ENCODE peak calls at places on chromosomes 5 and 9, in nine cellular contexts. One of them, this sample, is unnamed.

GRCh38 chr5:138712791-138713190 is 40.4 kb upstream of the CTNNA1 start:
- DNase-seq in CD4-positive, CD25-positive, alpha-beta regulatory T cell: no peak
- DNase-seq in H7: no peak
- DNase-seq in effector memory CD8-positive, alpha-beta T cell: no peak
- DNase-seq in PC-9: no peak
- DNase-seq in amniotic epithelial cell: no peak
- DNase-seq in endothelial cell: no peak
- DNase-seq in stimulated activated CD8-positive, alpha-beta memory T cell treated with anti-CD3 and anti-CD28 coated beads, Interleukin-12 subunit alpha, Interleukin-12 subunit beta, amount 100 ng/mL, for 1 hour: no peak
- DNase-seq in RPMI7951: no peak
- DNase-seq in this sample: no peak

GRCh38 chr9:131012396-131012917 is 3.5 kb downstream of the LAMC3 start:
- DNase-seq in CD4-positive, CD25-positive, alpha-beta regulatory T cell: no peak
- DNase-seq in H7: peak; percentile 69
- DNase-seq in effector memory CD8-positive, alpha-beta T cell: no peak
- DNase-seq in PC-9: no peak
- DNase-seq in amniotic epithelial cell: peak; percentile 50
- DNase-seq in endothelial cell: no peak
- DNase-seq in stimulated activated CD8-positive, alpha-beta memory T cell treated with anti-CD3 and anti-CD28 coated beads, Interleukin-12 subunit alpha, Interleukin-12 subunit beta, amount 100 ng/mL, for 1 hour: no peak
- DNase-seq in RPMI7951: no peak
- DNase-seq in this sample: no peak

GRCh38 chr9:135149876-135150275 is 62.4 kb downstream of the OLFM1 start:
- DNase-seq in CD4-positive, CD25-positive, alpha-beta regulatory T cell: no peak
- DNase-seq in H7: no peak
- DNase-seq in effector memory CD8-positive, alpha-beta T cell: no peak
- DNase-seq in PC-9: no peak
- DNase-seq in amniotic epithelial cell: no peak
- DNase-seq in endothelial cell: no peak
- DNase-seq in stimulated activated CD8-positive, alpha-beta memory T cell treated with anti-CD3 and anti-CD28 coated beads, Interleukin-12 subunit alpha, Interleukin-12 subunit beta, amount 100 ng/mL, for 1 hour: no peak
- DNase-seq in RPMI7951: peak; percentile 19
- DNase-seq in this sample: no peak

GRCh38 chr5:174323878-174324281 is 278.4 kb downstream of the NSG2 start:
- DNase-seq in CD4-positive, CD25-positive, alpha-beta regulatory T cell: no peak
- DNase-seq in H7: peak; percentile 90
- DNase-seq in effector memory CD8-positive, alpha-beta T cell: no peak
- DNase-seq in PC-9: peak; percentile 23
- DNase-seq in amniotic epithelial cell: peak; percentile 61
- DNase-seq in endothelial cell: peak; percentile 50
- DNase-seq in stimulated activated CD8-positive, alpha-beta memory T cell treated with anti-CD3 and anti-CD28 coated beads, Interleukin-12 subunit alpha, Interleukin-12 subunit beta, amount 100 ng/mL, for 1 hour: no peak
- DNase-seq in RPMI7951: peak; percentile 65
- DNase-seq in this sample: no peak

GRCh38 chr5:159185773-159186172 is 23.6 kb downstream of the RNF145 start:
- DNase-seq in CD4-positive, CD25-positive, alpha-beta regulatory T cell: no peak
- DNase-seq in H7: no peak
- DNase-seq in effector memory CD8-positive, alpha-beta T cell: no peak
- DNase-seq in PC-9: no peak
- DNase-seq in amniotic epithelial cell: no peak
- DNase-seq in endothelial cell: no peak
- DNase-seq in stimulated activated CD8-positive, alpha-beta memory T cell treated with anti-CD3 and anti-CD28 coated beads, Interleukin-12 subunit alpha, Interleukin-12 subunit beta, amount 100 ng/mL, for 1 hour: no peak
- DNase-seq in RPMI7951: no peak
- DNase-seq in this sample: no peak

GRCh38 chr9:127744407-127745110 is 9.5 kb upstream of the TOR2A start:
- DNase-seq in CD4-positive, CD25-positive, alpha-beta regulatory T cell: no peak
- DNase-seq in H7: no peak
- DNase-seq in effector memory CD8-positive, alpha-beta T cell: no peak
- DNase-seq in PC-9: no peak
- DNase-seq in amniotic epithelial cell: no peak
- DNase-seq in endothelial cell: no peak
- DNase-seq in stimulated activated CD8-positive, alpha-beta memory T cell treated with anti-CD3 and anti-CD28 coated beads, Interleukin-12 subunit alpha, Interleukin-12 subunit beta, amount 100 ng/mL, for 1 hour: no peak
- DNase-seq in RPMI7951: no peak
- DNase-seq in this sample: no peak

GRCh38 chr5:140258016-140258415 is 44.9 kb downstream of the PFDN1 start:
- DNase-seq in CD4-positive, CD25-positive, alpha-beta regulatory T cell: no peak
- DNase-seq in H7: no peak
- DNase-seq in effector memory CD8-positive, alpha-beta T cell: no peak
- DNase-seq in PC-9: no peak
- DNase-seq in amniotic epithelial cell: no peak
- DNase-seq in endothelial cell: no peak
- DNase-seq in stimulated activated CD8-positive, alpha-beta memory T cell treated with anti-CD3 and anti-CD28 coated beads, Interleukin-12 subunit alpha, Interleukin-12 subunit beta, amount 100 ng/mL, for 1 hour: no peak
- DNase-seq in RPMI7951: peak; percentile 45
- DNase-seq in this sample: no peak

GRCh38 chr5:88769165-88769564 is 113.8 kb downstream of the MEF2C start:
- DNase-seq in CD4-positive, CD25-positive, alpha-beta regulatory T cell: no peak
- DNase-seq in H7: no peak
- DNase-seq in effector memory CD8-positive, alpha-beta T cell: no peak
- DNase-seq in PC-9: no peak
- DNase-seq in amniotic epithelial cell: no peak
- DNase-seq in endothelial cell: no peak
- DNase-seq in stimulated activated CD8-positive, alpha-beta memory T cell treated with anti-CD3 and anti-CD28 coated beads, Interleukin-12 subunit alpha, Interleukin-12 subunit beta, amount 100 ng/mL, for 1 hour: no peak
- DNase-seq in RPMI7951: peak; percentile 40
- DNase-seq in this sample: no peak

GRCh38 chr9:102479191-102479590 is 515.9 kb upstream of the CYLC2 start:
- DNase-seq in CD4-positive, CD25-positive, alpha-beta regulatory T cell: no peak
- DNase-seq in H7: no peak
- DNase-seq in effector memory CD8-positive, alpha-beta T cell: no peak
- DNase-seq in PC-9: no peak
- DNase-seq in amniotic epithelial cell: no peak
- DNase-seq in endothelial cell: no peak
- DNase-seq in stimulated activated CD8-positive, alpha-beta memory T cell treated with anti-CD3 and anti-CD28 coated beads, Interleukin-12 subunit alpha, Interleukin-12 subunit beta, amount 100 ng/mL, for 1 hour: no peak
- DNase-seq in RPMI7951: no peak
- DNase-seq in this sample: no peak

GRCh38 chr5:16913840-16914435 is 22.1 kb downstream of the MYO10 start:
- DNase-seq in CD4-positive, CD25-positive, alpha-beta regulatory T cell: no peak
- DNase-seq in H7: no peak
- DNase-seq in effector memory CD8-positive, alpha-beta T cell: no peak
- DNase-seq in PC-9: no peak
- DNase-seq in amniotic epithelial cell: no peak
- DNase-seq in endothelial cell: no peak
- DNase-seq in stimulated activated CD8-positive, alpha-beta memory T cell treated with anti-CD3 and anti-CD28 coated beads, Interleukin-12 subunit alpha, Interleukin-12 subunit beta, amount 100 ng/mL, for 1 hour: no peak
- DNase-seq in RPMI7951: no peak
- DNase-seq in this sample: no peak

GRCh38 chr5:67908145-67908765 is 307.3 kb upstream of the PIK3R1 start:
- DNase-seq in CD4-positive, CD25-positive, alpha-beta regulatory T cell: no peak
- DNase-seq in H7: no peak
- DNase-seq in effector memory CD8-positive, alpha-beta T cell: no peak
- DNase-seq in PC-9: no peak
- DNase-seq in amniotic epithelial cell: no peak
- DNase-seq in endothelial cell: no peak
- DNase-seq in stimulated activated CD8-positive, alpha-beta memory T cell treated with anti-CD3 and anti-CD28 coated beads, Interleukin-12 subunit alpha, Interleukin-12 subunit beta, amount 100 ng/mL, for 1 hour: no peak
- DNase-seq in RPMI7951: no peak
- DNase-seq in this sample: no peak

GRCh38 chr5:53969331-53969730 is 341.0 kb downstream of the ARL15 start:
- DNase-seq in CD4-positive, CD25-positive, alpha-beta regulatory T cell: no peak
- DNase-seq in H7: no peak
- DNase-seq in effector memory CD8-positive, alpha-beta T cell: no peak
- DNase-seq in PC-9: no peak
- DNase-seq in amniotic epithelial cell: no peak
- DNase-seq in endothelial cell: no peak
- DNase-seq in stimulated activated CD8-positive, alpha-beta memory T cell treated with anti-CD3 and anti-CD28 coated beads, Interleukin-12 subunit alpha, Interleukin-12 subunit beta, amount 100 ng/mL, for 1 hour: no peak
- DNase-seq in RPMI7951: no peak
- DNase-seq in this sample: no peak

GRCh38 chr9:118331622-118332045 is 627.4 kb downstream of the TLR4 start:
- DNase-seq in CD4-positive, CD25-positive, alpha-beta regulatory T cell: no peak
- DNase-seq in H7: no peak
- DNase-seq in effector memory CD8-positive, alpha-beta T cell: no peak
- DNase-seq in PC-9: peak; percentile 55
- DNase-seq in amniotic epithelial cell: peak; percentile 91
- DNase-seq in endothelial cell: no peak
- DNase-seq in stimulated activated CD8-positive, alpha-beta memory T cell treated with anti-CD3 and anti-CD28 coated beads, Interleukin-12 subunit alpha, Interleukin-12 subunit beta, amount 100 ng/mL, for 1 hour: no peak
- DNase-seq in RPMI7951: peak; percentile 95
- DNase-seq in this sample: no peak

GRCh38 chr9:92706218-92706940 is 36.4 kb upstream of the IPPK start:
- DNase-seq in CD4-positive, CD25-positive, alpha-beta regulatory T cell: peak; percentile 36
- DNase-seq in H7: peak; percentile 77
- DNase-seq in effector memory CD8-positive, alpha-beta T cell: no peak
- DNase-seq in PC-9: peak; percentile 53
- DNase-seq in amniotic epithelial cell: peak; percentile 24
- DNase-seq in endothelial cell: peak; percentile 60
- DNase-seq in stimulated activated CD8-positive, alpha-beta memory T cell treated with anti-CD3 and anti-CD28 coated beads, Interleukin-12 subunit alpha, Interleukin-12 subunit beta, amount 100 ng/mL, for 1 hour: no peak
- DNase-seq in RPMI7951: peak; percentile 44
- DNase-seq in this sample: no peak

GRCh38 chr5:96229173-96229572 is 203.9 kb downstream of the PCSK1 start:
- DNase-seq in CD4-positive, CD25-positive, alpha-beta regulatory T cell: no peak
- DNase-seq in H7: no peak
- DNase-seq in effector memory CD8-positive, alpha-beta T cell: no peak
- DNase-seq in PC-9: no peak
- DNase-seq in amniotic epithelial cell: no peak
- DNase-seq in endothelial cell: no peak
- DNase-seq in stimulated activated CD8-positive, alpha-beta memory T cell treated with anti-CD3 and anti-CD28 coated beads, Interleukin-12 subunit alpha, Interleukin-12 subunit beta, amount 100 ng/mL, for 1 hour: no peak
- DNase-seq in RPMI7951: no peak
- DNase-seq in this sample: no peak

GRCh38 chr5:139757727-139758509 is 37.7 kb upstream of the PSD2 start:
- DNase-seq in CD4-positive, CD25-positive, alpha-beta regulatory T cell: no peak
- DNase-seq in H7: no peak
- DNase-seq in effector memory CD8-positive, alpha-beta T cell: no peak
- DNase-seq in PC-9: no peak
- DNase-seq in amniotic epithelial cell: no peak
- DNase-seq in endothelial cell: no peak
- DNase-seq in stimulated activated CD8-positive, alpha-beta memory T cell treated with anti-CD3 and anti-CD28 coated beads, Interleukin-12 subunit alpha, Interleukin-12 subunit beta, amount 100 ng/mL, for 1 hour: no peak
- DNase-seq in RPMI7951: no peak
- DNase-seq in this sample: no peak

GRCh38 chr5:59673438-59674058 is 220.0 kb downstream of the PDE4D start:
- DNase-seq in CD4-positive, CD25-positive, alpha-beta regulatory T cell: peak; percentile 24
- DNase-seq in H7: peak; percentile 18
- DNase-seq in effector memory CD8-positive, alpha-beta T cell: no peak
- DNase-seq in PC-9: no peak
- DNase-seq in amniotic epithelial cell: peak; percentile 57
- DNase-seq in endothelial cell: no peak
- DNase-seq in stimulated activated CD8-positive, alpha-beta memory T cell treated with anti-CD3 and anti-CD28 coated beads, Interleukin-12 subunit alpha, Interleukin-12 subunit beta, amount 100 ng/mL, for 1 hour: peak; percentile 5
- DNase-seq in RPMI7951: peak; percentile 47
- DNase-seq in this sample: peak; percentile 42

GRCh38 chr5:71631070-71631469 is 43.9 kb downstream of the MCCC2 start:
- DNase-seq in CD4-positive, CD25-positive, alpha-beta regulatory T cell: no peak
- DNase-seq in H7: no peak
- DNase-seq in effector memory CD8-positive, alpha-beta T cell: no peak
- DNase-seq in PC-9: no peak
- DNase-seq in amniotic epithelial cell: no peak
- DNase-seq in endothelial cell: no peak
- DNase-seq in stimulated activated CD8-positive, alpha-beta memory T cell treated with anti-CD3 and anti-CD28 coated beads, Interleukin-12 subunit alpha, Interleukin-12 subunit beta, amount 100 ng/mL, for 1 hour: no peak
- DNase-seq in RPMI7951: no peak
- DNase-seq in this sample: no peak

GRCh38 chr5:110054240-110054639 is 364.5 kb downstream of the MAN2A1 start:
- DNase-seq in CD4-positive, CD25-positive, alpha-beta regulatory T cell: peak; percentile 88
- DNase-seq in H7: no peak
- DNase-seq in effector memory CD8-positive, alpha-beta T cell: peak; percentile 68
- DNase-seq in PC-9: no peak
- DNase-seq in amniotic epithelial cell: peak; percentile 97
- DNase-seq in endothelial cell: peak; percentile 11
- DNase-seq in stimulated activated CD8-positive, alpha-beta memory T cell treated with anti-CD3 and anti-CD28 coated beads, Interleukin-12 subunit alpha, Interleukin-12 subunit beta, amount 100 ng/mL, for 1 hour: peak; percentile 53
- DNase-seq in RPMI7951: peak; percentile 40
- DNase-seq in this sample: peak; percentile 27

GRCh38 chr9:126357074-126357473 is 30.4 kb downstream of the MVB12B start:
- DNase-seq in CD4-positive, CD25-positive, alpha-beta regulatory T cell: no peak
- DNase-seq in H7: no peak
- DNase-seq in effector memory CD8-positive, alpha-beta T cell: no peak
- DNase-seq in PC-9: no peak
- DNase-seq in amniotic epithelial cell: no peak
- DNase-seq in endothelial cell: no peak
- DNase-seq in stimulated activated CD8-positive, alpha-beta memory T cell treated with anti-CD3 and anti-CD28 coated beads, Interleukin-12 subunit alpha, Interleukin-12 subunit beta, amount 100 ng/mL, for 1 hour: no peak
- DNase-seq in RPMI7951: no peak
- DNase-seq in this sample: no peak

GRCh38 chr5:142587354-142587965 is 98.4 kb downstream of the FGF1 start:
- DNase-seq in CD4-positive, CD25-positive, alpha-beta regulatory T cell: peak; percentile 23
- DNase-seq in H7: peak; percentile 28
- DNase-seq in effector memory CD8-positive, alpha-beta T cell: no peak
- DNase-seq in PC-9: peak; percentile 8
- DNase-seq in amniotic epithelial cell: peak; percentile 38
- DNase-seq in endothelial cell: peak; percentile 63
- DNase-seq in stimulated activated CD8-positive, alpha-beta memory T cell treated with anti-CD3 and anti-CD28 coated beads, Interleukin-12 subunit alpha, Interleukin-12 subunit beta, amount 100 ng/mL, for 1 hour: peak; percentile 4
- DNase-seq in RPMI7951: peak; percentile 43
- DNase-seq in this sample: no peak

GRCh38 chr5:96952118-96952750 is 16.4 kb downstream of the LNPEP start:
- DNase-seq in CD4-positive, CD25-positive, alpha-beta regulatory T cell: no peak
- DNase-seq in H7: no peak
- DNase-seq in effector memory CD8-positive, alpha-beta T cell: no peak
- DNase-seq in PC-9: no peak
- DNase-seq in amniotic epithelial cell: peak; percentile 48
- DNase-seq in endothelial cell: no peak
- DNase-seq in stimulated activated CD8-positive, alpha-beta memory T cell treated with anti-CD3 and anti-CD28 coated beads, Interleukin-12 subunit alpha, Interleukin-12 subunit beta, amount 100 ng/mL, for 1 hour: no peak
- DNase-seq in RPMI7951: no peak
- DNase-seq in this sample: no peak

GRCh38 chr5:104652271-104652861 is 1089.8 kb upstream of the NUDT12 start:
- DNase-seq in CD4-positive, CD25-positive, alpha-beta regulatory T cell: no peak
- DNase-seq in H7: peak; percentile 19
- DNase-seq in effector memory CD8-positive, alpha-beta T cell: no peak
- DNase-seq in PC-9: peak; percentile 38
- DNase-seq in amniotic epithelial cell: no peak
- DNase-seq in endothelial cell: no peak
- DNase-seq in stimulated activated CD8-positive, alpha-beta memory T cell treated with anti-CD3 and anti-CD28 coated beads, Interleukin-12 subunit alpha, Interleukin-12 subunit beta, amount 100 ng/mL, for 1 hour: no peak
- DNase-seq in RPMI7951: no peak
- DNase-seq in this sample: no peak

GRCh38 chr5:172008689-172009141 is 2.3 kb upstream of the FBXW11 start:
- DNase-seq in CD4-positive, CD25-positive, alpha-beta regulatory T cell: no peak
- DNase-seq in H7: peak; percentile 59
- DNase-seq in effector memory CD8-positive, alpha-beta T cell: no peak
- DNase-seq in PC-9: no peak
- DNase-seq in amniotic epithelial cell: peak; percentile 83
- DNase-seq in endothelial cell: no peak
- DNase-seq in stimulated activated CD8-positive, alpha-beta memory T cell treated with anti-CD3 and anti-CD28 coated beads, Interleukin-12 subunit alpha, Interleukin-12 subunit beta, amount 100 ng/mL, for 1 hour: no peak
- DNase-seq in RPMI7951: no peak
- DNase-seq in this sample: no peak

This sample was measured in naive B cell.